ENCODE peak calls at places on chromosomes 16 and 17, in nine cellular contexts. I, E, A, D, M, B, G, J and N are unnamed samples.

GRCh38 chr16:73329363-73330306 is 281.7 kb upstream of the ZFHX3 start:
- DNase-seq in I (no peak), E (no peak), A (peak; percentile 22), D (no peak), M (no peak), B (no peak), G (no peak), J (peak; percentile 43), N (no peak)

GRCh38 chr16:26317885-26318284 is 626.1 kb downstream of the HS3ST4 start:
- DNase-seq in I (no peak), E (no peak), A (no peak), D (no peak), M (no peak), B (no peak), G (no peak), J (no peak), N (no peak)

GRCh38 chr17:55672585-55673501 is 49.8 kb downstream of the TMEM100 start:
- DNase-seq in I (no peak), E (no peak), A (no peak), D (no peak), M (no peak), B (no peak), G (no peak), J (no peak), N (no peak)

GRCh38 chr16:85369741-85370528 is 243.2 kb upstream of the GSE1 start:
- DNase-seq in I (peak; percentile 47), E (no peak), A (peak; percentile 84), D (peak; percentile 48), M (peak; percentile 32), B (peak; percentile 61), G (peak; percentile 57), J (peak; percentile 83), N (peak; percentile 86)

GRCh38 chr16:12896562-12896961 is 4.8 kb upstream of the SHISA9 start:
- DNase-seq in I (no peak), E (no peak), A (peak; percentile 24), D (peak; percentile 69), M (no peak), B (no peak), G (peak; percentile 6), J (peak; percentile 43), N (peak; percentile 27)

GRCh38 chr16:85856054-85856453 is 42.9 kb upstream of the IRF8 start:
- DNase-seq in I (no peak), E (no peak), A (no peak), D (no peak), M (no peak), B (no peak), G (no peak), J (no peak), N (no peak)

GRCh38 chr17:45270828-45271418 is 9.0 kb upstream of the SPATA32 start:
- DNase-seq in I (no peak), E (no peak), A (peak; percentile 81), D (peak; percentile 46), M (no peak), B (no peak), G (peak; percentile 61), J (peak; percentile 51), N (no peak)

GRCh38 chr17:16976686-16977550 is 5.0 kb upstream of the TNFRSF13B start:
- DNase-seq in I (no peak), E (no peak), A (no peak), D (no peak), M (no peak), B (no peak), G (no peak), J (no peak), N (no peak)

GRCh38 chr16:66472961-66473610 is 46.0 kb downstream of the BEAN1 start:
- DNase-seq in I (no peak), E (no peak), A (no peak), D (no peak), M (no peak), B (no peak), G (no peak), J (no peak), N (no peak)

GRCh38 chr17:17186551-17187505 is 19.3 kb downstream of the PLD6 start:
- DNase-seq in I (peak; percentile 33), E (no peak), A (no peak), D (no peak), M (no peak), B (no peak), G (no peak), J (no peak), N (no peak)

GRCh38 chr16:88703486-88704309 is 2.5 kb downstream of the RNF166 start:
- DNase-seq in I (no peak), E (no peak), A (no peak), D (peak; percentile 73), M (peak; percentile 40), B (no peak), G (peak; percentile 62), J (no peak), N (no peak)

GRCh38 chr17:64056269-64057005 is 36.0 kb upstream of the ICAM2 start:
- DNase-seq in I (no peak), E (no peak), A (peak; percentile 63), D (peak; percentile 25), M (no peak), B (no peak), G (peak; percentile 53), J (peak; percentile 35), N (peak; percentile 82)

GRCh38 chr17:46894476-46895151 is 28.3 kb upstream of the GOSR2 start:
- DNase-seq in I (peak; percentile 16), E (no peak), A (peak; percentile 34), D (no peak), M (no peak), B (no peak), G (no peak), J (no peak), N (no peak)

GRCh38 chr16:84597518-84598390 is 20.1 kb downstream of the COTL1 start:
- DNase-seq in I (no peak), E (no peak), A (no peak), D (peak; percentile 86), M (no peak), B (no peak), G (peak; percentile 54), J (no peak), N (no peak)

GRCh38 chr16:75593308-75593707 is 27.1 kb downstream of the GABARAPL2 start:
- DNase-seq in I (no peak), E (no peak), A (no peak), D (no peak), M (no peak), B (no peak), G (no peak), J (no peak), N (no peak)

GRCh38 chr17:36501351-36501750 is 14.9 kb downstream of the ZNHIT3 start:
- DNase-seq in I (no peak), E (no peak), A (no peak), D (no peak), M (no peak), B (no peak), G (no peak), J (no peak), N (no peak)

GRCh38 chr16:89404561-89404960 is 85.8 kb downstream of the ANKRD11 start:
- DNase-seq in I (no peak), E (no peak), A (no peak), D (no peak), M (no peak), B (peak; percentile 52), G (no peak), J (no peak), N (no peak)

DNA sequence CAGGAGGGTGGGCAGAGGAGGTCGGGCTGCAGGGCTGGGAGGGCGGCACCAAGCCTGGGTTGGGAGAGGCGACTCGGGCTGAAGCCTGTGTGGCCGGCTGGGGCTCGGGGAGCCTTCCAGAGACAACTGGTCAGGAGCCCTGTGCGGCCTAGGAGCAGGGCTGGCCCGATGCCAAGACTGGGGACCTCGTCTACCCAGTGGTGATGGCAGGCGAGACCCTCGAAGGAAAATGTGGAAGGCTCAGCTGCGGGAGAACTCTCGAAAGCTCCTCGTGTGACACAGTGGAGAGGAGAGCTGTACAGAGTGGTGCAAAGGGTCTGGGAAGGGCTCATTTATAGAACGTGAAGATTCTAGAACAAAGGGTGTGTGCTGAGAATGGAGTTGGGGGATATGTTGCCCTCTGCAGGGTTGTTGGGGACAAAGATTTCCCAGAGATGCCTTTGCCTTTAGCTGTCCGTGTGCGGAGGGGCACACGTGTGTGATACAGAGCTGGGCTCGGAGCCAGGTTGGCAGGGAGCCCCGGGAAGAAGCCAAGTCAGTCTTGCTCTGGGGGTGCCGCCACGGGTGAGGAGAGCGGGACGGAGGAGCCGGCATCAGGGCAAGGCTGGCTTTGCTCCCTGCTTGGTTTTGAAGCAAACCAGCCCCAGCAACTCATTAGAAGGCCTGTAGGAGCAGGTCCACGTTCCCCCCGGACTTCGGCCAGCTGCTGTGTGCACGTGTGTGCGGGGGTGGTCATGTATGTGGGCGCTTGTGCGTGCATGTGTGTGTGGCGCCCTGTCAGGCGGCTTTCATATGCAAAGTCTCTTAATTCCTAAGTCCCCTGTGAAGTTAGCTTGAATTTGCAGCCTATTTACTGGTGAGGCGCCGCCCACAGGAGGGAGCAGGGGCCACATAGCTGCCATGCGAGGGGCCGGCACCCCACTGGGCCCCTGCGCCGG is 132.4 kb upstream of the CHMP6 start:
- DNase-seq in I (peak; percentile 83), E (peak; percentile 75), A (no peak), D (no peak), M (peak; percentile 74), B (peak; percentile 56), G (no peak), J (no peak), N (no peak)
- TF ChIP-seq CTCF in I (peak; percentile 37), E (peak; percentile 36), A (no peak), D (no peak), M (peak; percentile 22), B (no peak), G (no peak), J (no peak), N (no peak)

DNA sequence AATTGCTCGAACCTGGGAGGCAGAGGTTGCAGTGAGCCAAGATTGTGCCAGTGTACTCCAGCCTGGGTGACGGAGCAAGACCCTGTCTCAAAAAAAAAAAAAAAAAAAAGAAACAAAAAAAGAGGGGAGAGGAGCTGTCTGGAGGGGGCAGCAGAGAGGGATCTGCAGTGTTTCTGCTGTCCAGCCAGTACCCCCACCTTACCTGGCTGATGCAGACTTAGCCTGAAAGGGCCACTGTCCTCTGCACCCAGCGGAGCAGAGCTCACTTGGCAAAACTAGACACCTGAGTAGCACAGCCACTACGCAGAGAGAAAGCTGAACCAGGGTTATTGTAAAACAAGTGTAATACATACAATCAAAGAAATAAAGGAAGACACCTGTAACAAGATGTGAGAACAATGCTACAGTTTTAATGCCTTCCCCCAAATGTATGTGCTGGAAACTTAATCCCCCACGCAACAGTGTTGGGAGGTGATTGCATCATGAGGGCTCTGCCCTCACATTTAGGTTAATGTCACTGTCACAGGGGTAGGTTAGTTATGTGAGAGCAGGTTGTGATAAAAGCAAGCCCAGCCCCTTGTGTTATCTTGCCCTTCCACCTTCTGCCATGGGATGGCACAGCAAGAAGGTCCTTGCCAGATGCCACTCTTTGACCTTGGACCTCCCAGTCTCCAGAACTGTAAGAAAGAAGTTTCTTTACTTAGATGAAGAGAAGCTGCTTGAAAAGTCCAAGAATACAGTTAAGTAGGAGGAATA is 211.2 kb downstream of the RPTOR start:
- DNase-seq in I (no peak), E (no peak), A (peak; percentile 43), D (peak; percentile 45), M (no peak), B (no peak), G (no peak), J (peak; percentile 37), N (no peak)
- TF ChIP-seq CTCF in I (peak; percentile 64), E (peak; percentile 37), A (no peak), D (peak; percentile 65), M (no peak), B (no peak), G (no peak), J (no peak), N (no peak)

GRCh38 chr17:75635610-75636202 is 2.5 kb downstream of the SMIM5 start:
- DNase-seq in I (no peak), E (no peak), A (no peak), D (no peak), M (peak; percentile 60), B (no peak), G (no peak), J (no peak), N (no peak)
- TF ChIP-seq CTCF in I (no peak), E (no peak), A (no peak), D (no peak), M (no peak), B (no peak), G (no peak), J (no peak), N (no peak)

GRCh38 chr16:4313563-4314531 is 2.0 kb upstream of the GLIS2 start:
- DNase-seq in I (no peak), E (no peak), A (peak; percentile 84), D (peak; percentile 40), M (no peak), B (no peak), G (no peak), J (peak; percentile 92), N (peak; percentile 79)
- TF ChIP-seq CTCF in I (peak; percentile 55), E (peak; percentile 56), A (peak; percentile 88), D (peak; percentile 85), M (peak; percentile 68), B (peak; percentile 44), G (peak; percentile 48), J (peak; percentile 70), N (peak; percentile 76)